ENCODE peak calls at places on chromosome 7, in four cellular contexts. K, C, A and O are unnamed samples.

GRCh38 chr7:132750056-132750455 is 173.8 kb upstream of the PLXNA4 start:
- DNase-seq in K (no peak), C (no peak), A (no peak), O (no peak)

GRCh38 chr7:92916751-92917369 is 80.5 kb upstream of the CDK6 start:
- DNase-seq in K (peak), C (peak), A (peak), O (peak)

GRCh38 chr7:113289140-113289740 is 170.9 kb upstream of the SMIM30 start:
- DNase-seq in K (peak), C (peak), A (peak), O (no peak)

GRCh38 chr7:30977896-30978564 is 14.3 kb downstream of the GHRHR start:
- DNase-seq in K (peak), C (no peak), A (peak), O (peak)

GRCh38 chr7:3537210-3537875 is 236.3 kb downstream of the SDK1 start:
- DNase-seq in K (peak), C (no peak), A (no peak), O (peak)

GRCh38 chr7:1818581-1819200 is 148.6 kb downstream of the ELFN1 start:
- DNase-seq in K (no peak), C (no peak), A (no peak), O (no peak)

GRCh38 chr7:18552943-18553584 is 57.5 kb downstream of the HDAC9 start:
- DNase-seq in K (no peak), C (no peak), A (no peak), O (no peak)

GRCh38 chr7:74490546-74490945 is 36.8 kb downstream of the GTF2IRD1 start:
- DNase-seq in K (no peak), C (no peak), A (no peak), O (no peak)

GRCh38 chr7:73896454-73896853 is 35.5 kb downstream of the TMEM270 start:
- DNase-seq in K (peak), C (no peak), A (no peak), O (no peak)

GRCh38 chr7:64997927-64998391 is 7.1 kb upstream of the ZNF117 start:
- DNase-seq in K (peak), C (no peak), A (peak), O (no peak)

GRCh38 chr7:112204072-112204775 is 2.0 kb downstream of the DOCK4 start:
- DNase-seq in K (no peak), C (no peak), A (peak), O (peak)

GRCh38 chr7:91286432-91286831 is 22.2 kb downstream of the FZD1 start:
- DNase-seq in K (no peak), C (no peak), A (no peak), O (no peak)

GRCh38 chr7:35355911-35356310 is 102.0 kb upstream of the TBX20 start:
- DNase-seq in K (no peak), C (no peak), A (no peak), O (no peak)

GRCh38 chr7:30937426-30937825 is 25.8 kb downstream of the AQP1 start:
- DNase-seq in K (no peak), C (no peak), A (no peak), O (no peak)

GRCh38 chr7:64300641-64301405 is 12.9 kb upstream of the ZNF736 start:
- DNase-seq in K (no peak), C (no peak), A (no peak), O (no peak)

GRCh38 chr7:95012001-95012400 is 104.6 kb downstream of the PPP1R9A start:
- DNase-seq in K (no peak), C (no peak), A (no peak), O (no peak)

GRCh38 chr7:84194484-84195260 is at the start of gene SEMA3A:
- DNase-seq in K (peak), C (peak), A (peak), O (peak)

GRCh38 chr7:5423272-5423843 is at the start of gene TNRC18:
- DNase-seq in K (no peak), C (no peak), A (no peak), O (no peak)

GRCh38 chr7:130909161-130909836 is 175.3 kb upstream of the KLF14 start:
- DNase-seq in K (no peak), C (no peak), A (no peak), O (no peak)

GRCh38 chr7:130365511-130366441 is 14.5 kb upstream of the CPA1 start:
- DNase-seq in K (peak), C (no peak), A (peak), O (peak)

GRCh38 chr7:93194368-93194767 is 31.9 kb downstream of the HEPACAM2 start:
- DNase-seq in K (peak), C (no peak), A (no peak), O (peak)

GRCh38 chr7:112337892-112338291 is 112.4 kb upstream of the IFRD1 start:
- DNase-seq in K (no peak), C (no peak), A (no peak), O (no peak)

GRCh38 chr7:105682331-105683070 is 101.2 kb upstream of the EFCAB10 start:
- DNase-seq in K (no peak), C (no peak), A (no peak), O (no peak)

GRCh38 chr7:105808703-105809590 is 67.5 kb downstream of the ATXN7L1 start:
- DNase-seq in K (peak), C (no peak), A (no peak), O (peak)

GRCh38 chr7:151843181-151843580 is 33.7 kb downstream of the PRKAG2 start:
- DNase-seq in K (no peak), C (no peak), A (no peak), O (no peak)

GRCh38 chr7:130292682-130293257 is at the start of gene CPA4:
- DNase-seq in K (peak), C (no peak), A (peak), O (peak)

GRCh38 chr7:155794196-155794595 is 18.1 kb downstream of the SHH start:
- DNase-seq in K (no peak), C (no peak), A (no peak), O (no peak)

GRCh38 chr7:124773938-124774337 is 8.3 kb upstream of the GPR37 start:
- DNase-seq in K (no peak), C (no peak), A (no peak), O (no peak)

GRCh38 chr7:106891545-106892410 is 26.7 kb downstream of the PIK3CG start:
- DNase-seq in K (no peak), C (no peak), A (peak), O (peak)

GRCh38 chr7:4774804-4775280 is 581 bp upstream of the AP5Z1 start:
- DNase-seq in K (peak), C (no peak), A (no peak), O (no peak)

GRCh38 chr7:97733276-97734206 is 1.7 kb downstream of the TAC1 start:
- DNase-seq in K (no peak), C (peak), A (peak), O (no peak)

DNA sequence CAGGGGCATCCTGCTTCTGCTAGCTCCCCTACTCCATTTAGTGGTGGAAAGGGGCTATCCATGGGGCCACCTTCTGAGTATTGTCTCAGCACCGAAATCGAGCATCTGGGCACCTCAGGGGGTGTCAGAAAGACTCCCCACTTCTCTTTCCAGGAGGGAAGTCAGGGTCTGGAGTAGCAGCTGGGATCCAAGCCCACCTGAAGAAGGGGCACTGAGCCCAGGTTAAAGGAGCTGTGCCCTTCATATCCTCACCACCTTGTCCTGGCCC is 2.6 kb downstream of the FLNC start:
- DNase-seq in K (no peak), C (no peak), A (no peak), O (no peak)
- H3K4me2 ChIP-seq in K (peak), C (peak), A (peak), O (peak)

GRCh38 chr7:45657136-45657889 is 83.1 kb downstream of the ADCY1 start:
- DNase-seq in K (no peak), C (no peak), A (no peak), O (no peak)
- H3K18ac ChIP-seq in K (no peak), C (no peak), A (no peak), O (no peak)

DNA sequence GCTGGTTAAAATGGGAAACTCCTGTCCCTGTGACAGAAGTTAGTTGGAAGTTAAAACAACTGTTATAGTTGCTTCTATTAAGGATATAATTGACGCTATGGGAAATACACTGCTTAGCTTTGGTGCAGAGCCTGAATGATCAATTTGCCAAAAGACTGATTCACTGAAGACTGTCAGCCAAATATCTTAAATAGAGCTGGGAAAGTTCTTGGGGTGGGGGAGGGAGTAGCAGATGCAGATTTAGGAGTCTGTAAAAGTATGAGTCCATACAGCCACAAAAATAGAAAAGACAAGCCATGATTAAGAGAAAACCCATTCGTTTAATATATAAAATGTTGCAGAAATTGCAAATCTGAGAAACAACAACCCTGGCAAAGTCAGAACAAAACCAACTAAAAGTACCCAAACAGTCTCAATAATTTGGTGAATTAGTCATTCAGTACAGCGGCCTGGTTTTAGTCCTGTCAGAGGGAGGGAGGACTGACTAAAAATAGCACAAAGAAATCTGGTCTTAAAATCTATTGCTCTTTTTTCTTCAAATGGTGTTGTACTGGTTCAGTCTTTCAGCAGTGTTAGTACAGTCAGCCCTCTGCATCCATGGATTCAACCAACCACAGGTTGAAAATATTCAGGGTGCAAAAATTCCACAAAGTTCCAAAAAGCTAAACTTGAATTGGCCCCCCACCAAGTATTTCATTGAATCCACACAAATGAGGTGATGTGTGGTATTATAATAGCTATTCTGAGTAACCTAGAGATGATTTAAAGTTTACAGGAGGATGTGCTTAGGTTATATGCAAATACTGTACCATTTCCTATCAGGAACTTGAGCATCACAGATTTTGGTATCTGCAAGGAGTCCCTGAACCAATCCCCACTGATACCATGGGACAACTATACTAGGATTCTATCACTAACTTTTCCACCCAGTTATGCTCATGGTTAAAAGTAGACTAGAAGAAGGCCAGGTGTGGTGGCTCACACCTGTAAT is 30.0 kb downstream of the STK17A start:
- DNase-seq in K (peak), C (no peak), A (no peak), O (peak)
- H3K4me3 ChIP-seq in K (no peak), C (no peak), A (no peak), O (no peak)

GRCh38 chr7:46145412-46145811 is 224.3 kb upstream of the IGFBP3 start:
- DNase-seq in K (peak), C (peak), A (peak), O (peak)
- H3K4me2 ChIP-seq in K (no peak), C (no peak), A (no peak), O (no peak)

DNA sequence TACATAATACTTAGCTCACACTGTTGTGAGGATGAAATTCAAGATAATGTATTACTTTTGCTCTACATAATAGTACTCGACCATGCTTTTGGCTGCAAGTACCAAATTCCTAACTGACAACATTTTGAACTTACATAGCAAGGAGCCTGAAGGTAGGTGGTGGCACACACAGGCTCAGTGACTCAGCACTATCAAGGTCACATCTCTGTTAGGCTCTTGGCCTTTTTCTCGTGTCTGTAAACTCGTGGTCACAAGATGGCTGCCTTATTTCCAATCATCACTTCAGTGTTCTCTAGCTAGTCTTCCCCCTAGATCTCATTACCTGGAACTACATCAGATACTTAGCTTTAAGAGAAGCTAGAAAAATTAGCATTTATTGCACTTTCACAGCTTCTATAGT is 61.4 kb upstream of the ABCB5 start:
- DNase-seq in K (no peak), C (no peak), A (no peak), O (no peak)
- H3K18ac ChIP-seq in K (no peak), C (no peak), A (no peak), O (no peak)

DNA sequence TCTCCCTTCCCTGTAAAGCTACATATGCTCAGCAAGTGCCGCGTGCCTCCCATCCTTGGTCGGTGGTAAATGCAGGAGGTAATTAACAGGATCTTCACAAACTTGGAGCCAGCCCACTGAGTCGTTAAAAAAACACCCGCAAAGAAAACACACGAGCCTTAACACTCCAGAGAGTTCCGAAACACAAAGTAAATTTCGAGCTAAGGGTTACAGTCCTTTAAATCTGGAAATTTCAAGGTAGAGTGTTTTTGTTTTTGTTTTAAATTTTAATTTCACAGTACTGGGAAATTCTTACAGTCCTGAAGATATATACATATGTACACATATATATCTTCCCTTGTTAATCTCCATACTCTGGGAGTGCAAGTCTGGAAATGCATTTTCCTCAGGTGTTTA is 1.1 kb downstream of the ST7 start:
- DNase-seq in K (no peak), C (no peak), A (no peak), O (no peak)
- H3K4me3 ChIP-seq in K (peak), C (peak), A (peak), O (peak)

GRCh38 chr7:85630904-85631582 is 444.2 kb upstream of the SEMA3D start:
- DNase-seq in K (peak), C (peak), A (no peak), O (peak)
- H3K4me2 ChIP-seq in K (no peak), C (no peak), A (no peak), O (no peak)

GRCh38 chr7:134458341-134458805 is 527 bp downstream of the AKR1B1 start:
- DNase-seq in K (peak), C (peak), A (peak), O (peak)

GRCh38 chr7:134461921-134462320 is 3.0 kb upstream of the AKR1B1 start:
- DNase-seq in K (no peak), C (no peak), A (no peak), O (no peak)

GRCh38 chr7:134457166-134457565 is 1.7 kb downstream of the AKR1B1 start:
- DNase-seq in K (no peak), C (no peak), A (no peak), O (peak)

GRCh38 chr7:134460000-134460399 is 1.1 kb upstream of the AKR1B1 start:
- DNase-seq in K (peak), C (no peak), A (no peak), O (peak)

GRCh38 chr7:134458806-134459698 is at the start of gene AKR1B1:
- DNase-seq in K (peak), C (peak), A (peak), O (peak)
- H3K18ac ChIP-seq in K (peak), C (peak), A (peak), O (peak)